ENCODE peak calls at places on chromosomes 3 and 15, in ten cellular contexts. One of them, this sample, is unnamed. For H3K4me1, the result is how much of the 10 kb centered on the place peaks cover.

GRCh38 chr15:42068601-42069000 is 25.8 kb downstream of the PLA2G4D start:
- DNase-seq in cardiac muscle cell: no peak
- DNase-seq in small intestine: no peak
- DNase-seq in right cardiac atrium: no peak
- DNase-seq in SJSA1: no peak
- DNase-seq in esophagus squamous epithelium: no peak
- DNase-seq in PC-3: no peak
- DNase-seq in uterus: no peak
- DNase-seq in left ventricle myocardium inferior: no peak
- DNase-seq in iPS DF 6.9: no peak
- DNase-seq in this sample: no peak

GRCh38 chr3:16509721-16510619 is 3.5 kb downstream of the RFTN1 start:
- DNase-seq in cardiac muscle cell: peak
- DNase-seq in small intestine: no peak
- DNase-seq in right cardiac atrium: no peak
- DNase-seq in SJSA1: no peak
- DNase-seq in esophagus squamous epithelium: no peak
- DNase-seq in PC-3: no peak
- DNase-seq in uterus: no peak
- DNase-seq in left ventricle myocardium inferior: no peak
- DNase-seq in iPS DF 6.9: no peak
- DNase-seq in this sample: no peak

GRCh38 chr15:78934063-78935023 is 10.5 kb downstream of the CTSH start:
- DNase-seq in cardiac muscle cell: no peak
- DNase-seq in small intestine: no peak
- DNase-seq in right cardiac atrium: peak
- DNase-seq in SJSA1: no peak
- DNase-seq in esophagus squamous epithelium: no peak
- DNase-seq in PC-3: no peak
- DNase-seq in uterus: no peak
- DNase-seq in left ventricle myocardium inferior: no peak
- DNase-seq in iPS DF 6.9: no peak
- DNase-seq in this sample: peak

GRCh38 chr3:169324454-169324789 is 339.1 kb downstream of the MECOM start:
- DNase-seq in cardiac muscle cell: no peak
- DNase-seq in small intestine: no peak
- DNase-seq in right cardiac atrium: no peak
- DNase-seq in SJSA1: no peak
- DNase-seq in esophagus squamous epithelium: no peak
- DNase-seq in PC-3: no peak
- DNase-seq in uterus: no peak
- DNase-seq in left ventricle myocardium inferior: no peak
- DNase-seq in iPS DF 6.9: no peak
- DNase-seq in this sample: no peak

GRCh38 chr3:172104471-172105072 is 65.2 kb downstream of the FNDC3B start:
- DNase-seq in cardiac muscle cell: peak
- DNase-seq in small intestine: no peak
- DNase-seq in right cardiac atrium: peak
- DNase-seq in SJSA1: no peak
- DNase-seq in esophagus squamous epithelium: no peak
- DNase-seq in PC-3: no peak
- DNase-seq in uterus: no peak
- DNase-seq in left ventricle myocardium inferior: no peak
- DNase-seq in iPS DF 6.9: peak
- DNase-seq in this sample: no peak

GRCh38 chr15:31758126-31758525 is 272.2 kb upstream of the CHRNA7 start:
- DNase-seq in cardiac muscle cell: no peak
- DNase-seq in small intestine: peak
- DNase-seq in right cardiac atrium: peak
- DNase-seq in SJSA1: peak
- DNase-seq in esophagus squamous epithelium: no peak
- DNase-seq in PC-3: peak
- DNase-seq in uterus: no peak
- DNase-seq in left ventricle myocardium inferior: peak
- DNase-seq in iPS DF 6.9: no peak
- DNase-seq in this sample: no peak

GRCh38 chr15:64678126-64678819 is 97.1 kb downstream of the RBPMS2 start:
- DNase-seq in cardiac muscle cell: no peak
- DNase-seq in small intestine: no peak
- DNase-seq in right cardiac atrium: no peak
- DNase-seq in SJSA1: no peak
- DNase-seq in esophagus squamous epithelium: no peak
- DNase-seq in PC-3: no peak
- DNase-seq in uterus: no peak
- DNase-seq in left ventricle myocardium inferior: no peak
- DNase-seq in iPS DF 6.9: no peak
- DNase-seq in this sample: no peak

GRCh38 chr3:177377166-177377565 is 179.9 kb upstream of the TBL1XR1 start:
- DNase-seq in cardiac muscle cell: no peak
- DNase-seq in small intestine: no peak
- DNase-seq in right cardiac atrium: no peak
- DNase-seq in SJSA1: no peak
- DNase-seq in esophagus squamous epithelium: no peak
- DNase-seq in PC-3: peak
- DNase-seq in uterus: no peak
- DNase-seq in left ventricle myocardium inferior: no peak
- DNase-seq in iPS DF 6.9: no peak
- DNase-seq in this sample: no peak

GRCh38 chr3:195094211-195094921 is 176.6 kb downstream of the XXYLT1 start:
- DNase-seq in cardiac muscle cell: no peak
- DNase-seq in small intestine: no peak
- DNase-seq in right cardiac atrium: peak
- DNase-seq in SJSA1: no peak
- DNase-seq in esophagus squamous epithelium: no peak
- DNase-seq in PC-3: no peak
- DNase-seq in uterus: no peak
- DNase-seq in left ventricle myocardium inferior: peak
- DNase-seq in iPS DF 6.9: no peak
- DNase-seq in this sample: peak

GRCh38 chr3:13280122-13280790 is 139.9 kb downstream of the NUP210 start:
- DNase-seq in cardiac muscle cell: no peak
- DNase-seq in small intestine: no peak
- DNase-seq in right cardiac atrium: no peak
- DNase-seq in SJSA1: no peak
- DNase-seq in esophagus squamous epithelium: no peak
- DNase-seq in PC-3: no peak
- DNase-seq in uterus: no peak
- DNase-seq in left ventricle myocardium inferior: no peak
- DNase-seq in iPS DF 6.9: no peak
- DNase-seq in this sample: no peak

GRCh38 chr3:159950156-159950898 is 38.3 kb upstream of the IL12A start:
- DNase-seq in cardiac muscle cell: no peak
- DNase-seq in small intestine: no peak
- DNase-seq in right cardiac atrium: no peak
- DNase-seq in SJSA1: no peak
- DNase-seq in esophagus squamous epithelium: no peak
- DNase-seq in PC-3: no peak
- DNase-seq in uterus: no peak
- DNase-seq in left ventricle myocardium inferior: no peak
- DNase-seq in iPS DF 6.9: no peak
- DNase-seq in this sample: no peak

GRCh38 chr15:67098768-67099282 is 33.4 kb downstream of the SMAD3 start:
- DNase-seq in cardiac muscle cell: no peak
- DNase-seq in small intestine: no peak
- DNase-seq in right cardiac atrium: no peak
- DNase-seq in SJSA1: no peak
- DNase-seq in esophagus squamous epithelium: no peak
- DNase-seq in PC-3: no peak
- DNase-seq in uterus: no peak
- DNase-seq in left ventricle myocardium inferior: no peak
- DNase-seq in iPS DF 6.9: no peak
- DNase-seq in this sample: no peak
- H3K4me1 ChIP-seq in cardiac muscle cell: under half
- H3K4me1 ChIP-seq in small intestine: under half
- H3K4me1 ChIP-seq in right cardiac atrium: under half
- H3K4me1 ChIP-seq in SJSA1: half or more
- H3K4me1 ChIP-seq in esophagus squamous epithelium: under half
- H3K4me1 ChIP-seq in PC-3: under half
- H3K4me1 ChIP-seq in uterus: under half
- H3K4me1 ChIP-seq in left ventricle myocardium inferior: half or more
- H3K4me1 ChIP-seq in iPS DF 6.9: under half
- H3K4me1 ChIP-seq in this sample: under half

GRCh38 chr3:122797291-122797690 is 2.4 kb downstream of the SLC49A4 start:
- DNase-seq in cardiac muscle cell: no peak
- DNase-seq in small intestine: peak
- DNase-seq in right cardiac atrium: no peak
- DNase-seq in SJSA1: no peak
- DNase-seq in esophagus squamous epithelium: no peak
- DNase-seq in PC-3: peak
- DNase-seq in uterus: no peak
- DNase-seq in left ventricle myocardium inferior: no peak
- DNase-seq in iPS DF 6.9: no peak
- DNase-seq in this sample: no peak

GRCh38 chr3:122795674-122795969 is 753 bp downstream of the SLC49A4 start:
- DNase-seq in cardiac muscle cell: no peak
- DNase-seq in small intestine: peak
- DNase-seq in right cardiac atrium: peak
- DNase-seq in SJSA1: no peak
- DNase-seq in esophagus squamous epithelium: no peak
- DNase-seq in PC-3: no peak
- DNase-seq in uterus: no peak
- DNase-seq in left ventricle myocardium inferior: no peak
- DNase-seq in iPS DF 6.9: no peak
- DNase-seq in this sample: no peak

GRCh38 chr3:122793568-122794416 is at the start of gene HSPBAP1:
- DNase-seq in cardiac muscle cell: peak
- DNase-seq in small intestine: peak
- DNase-seq in right cardiac atrium: peak
- DNase-seq in SJSA1: peak
- DNase-seq in esophagus squamous epithelium: no peak
- DNase-seq in PC-3: peak
- DNase-seq in uterus: peak
- DNase-seq in left ventricle myocardium inferior: peak
- DNase-seq in iPS DF 6.9: peak
- DNase-seq in this sample: peak

GRCh38 chr3:122794779-122795673 is at the start of gene SLC49A4:
- DNase-seq in cardiac muscle cell: peak
- DNase-seq in small intestine: peak
- DNase-seq in right cardiac atrium: peak
- DNase-seq in SJSA1: peak
- DNase-seq in esophagus squamous epithelium: no peak
- DNase-seq in PC-3: peak
- DNase-seq in uterus: peak
- DNase-seq in left ventricle myocardium inferior: peak
- DNase-seq in iPS DF 6.9: peak
- DNase-seq in this sample: peak

GRCh38 chr3:122794483-122794778 is 438 bp upstream of the SLC49A4 start:
- DNase-seq in cardiac muscle cell: no peak
- DNase-seq in small intestine: no peak
- DNase-seq in right cardiac atrium: no peak
- DNase-seq in SJSA1: peak
- DNase-seq in esophagus squamous epithelium: no peak
- DNase-seq in PC-3: no peak
- DNase-seq in uterus: no peak
- DNase-seq in left ventricle myocardium inferior: no peak
- DNase-seq in iPS DF 6.9: no peak
- DNase-seq in this sample: no peak
- H3K4me1 ChIP-seq in cardiac muscle cell: under half
- H3K4me1 ChIP-seq in small intestine: under half
- H3K4me1 ChIP-seq in right cardiac atrium: under half
- H3K4me1 ChIP-seq in SJSA1: under half
- H3K4me1 ChIP-seq in esophagus squamous epithelium: under half
- H3K4me1 ChIP-seq in PC-3: under half
- H3K4me1 ChIP-seq in uterus: under half
- H3K4me1 ChIP-seq in left ventricle myocardium inferior: under half
- H3K4me1 ChIP-seq in iPS DF 6.9: under half
- H3K4me1 ChIP-seq in this sample: under half

GRCh38 chr3:129003578-129004112 is 2.5 kb downstream of the EFCC1 start:
- DNase-seq in cardiac muscle cell: peak
- DNase-seq in small intestine: peak
- DNase-seq in right cardiac atrium: peak
- DNase-seq in SJSA1: no peak
- DNase-seq in esophagus squamous epithelium: no peak
- DNase-seq in PC-3: peak
- DNase-seq in uterus: no peak
- DNase-seq in left ventricle myocardium inferior: no peak
- DNase-seq in iPS DF 6.9: no peak
- DNase-seq in this sample: no peak
- H3K4me1 ChIP-seq in cardiac muscle cell: under half
- H3K4me1 ChIP-seq in small intestine: under half
- H3K4me1 ChIP-seq in right cardiac atrium: under half
- H3K4me1 ChIP-seq in SJSA1: under half
- H3K4me1 ChIP-seq in esophagus squamous epithelium: under half
- H3K4me1 ChIP-seq in PC-3: under half
- H3K4me1 ChIP-seq in uterus: under half
- H3K4me1 ChIP-seq in left ventricle myocardium inferior: half or more
- H3K4me1 ChIP-seq in iPS DF 6.9: under half
- H3K4me1 ChIP-seq in this sample: under half

GRCh38 chr3:45994661-45995369 is 809 bp downstream of the FYCO1 start:
- DNase-seq in cardiac muscle cell: no peak
- DNase-seq in small intestine: peak
- DNase-seq in right cardiac atrium: peak
- DNase-seq in SJSA1: no peak
- DNase-seq in esophagus squamous epithelium: no peak
- DNase-seq in PC-3: peak
- DNase-seq in uterus: peak
- DNase-seq in left ventricle myocardium inferior: no peak
- DNase-seq in iPS DF 6.9: no peak
- DNase-seq in this sample: no peak

GRCh38 chr3:45992133-45992729 is 3.4 kb downstream of the FYCO1 start:
- DNase-seq in cardiac muscle cell: no peak
- DNase-seq in small intestine: no peak
- DNase-seq in right cardiac atrium: no peak
- DNase-seq in SJSA1: no peak
- DNase-seq in esophagus squamous epithelium: no peak
- DNase-seq in PC-3: no peak
- DNase-seq in uterus: no peak
- DNase-seq in left ventricle myocardium inferior: peak
- DNase-seq in iPS DF 6.9: no peak
- DNase-seq in this sample: peak

GRCh38 chr3:45991341-45991740 is 4.3 kb downstream of the FYCO1 start:
- DNase-seq in cardiac muscle cell: no peak
- DNase-seq in small intestine: no peak
- DNase-seq in right cardiac atrium: no peak
- DNase-seq in SJSA1: no peak
- DNase-seq in esophagus squamous epithelium: no peak
- DNase-seq in PC-3: no peak
- DNase-seq in uterus: no peak
- DNase-seq in left ventricle myocardium inferior: peak
- DNase-seq in iPS DF 6.9: no peak
- DNase-seq in this sample: no peak

GRCh38 chr3:45993421-45994027 is 2.1 kb downstream of the FYCO1 start:
- DNase-seq in cardiac muscle cell: no peak
- DNase-seq in small intestine: peak
- DNase-seq in right cardiac atrium: no peak
- DNase-seq in SJSA1: no peak
- DNase-seq in esophagus squamous epithelium: no peak
- DNase-seq in PC-3: peak
- DNase-seq in uterus: no peak
- DNase-seq in left ventricle myocardium inferior: no peak
- DNase-seq in iPS DF 6.9: no peak
- DNase-seq in this sample: no peak

GRCh38 chr3:45992820-45993219 is 2.8 kb downstream of the FYCO1 start:
- DNase-seq in cardiac muscle cell: no peak
- DNase-seq in small intestine: peak
- DNase-seq in right cardiac atrium: no peak
- DNase-seq in SJSA1: peak
- DNase-seq in esophagus squamous epithelium: no peak
- DNase-seq in PC-3: no peak
- DNase-seq in uterus: no peak
- DNase-seq in left ventricle myocardium inferior: no peak
- DNase-seq in iPS DF 6.9: no peak
- DNase-seq in this sample: no peak
- H3K4me1 ChIP-seq in cardiac muscle cell: half or more
- H3K4me1 ChIP-seq in small intestine: under half
- H3K4me1 ChIP-seq in right cardiac atrium: under half
- H3K4me1 ChIP-seq in SJSA1: under half
- H3K4me1 ChIP-seq in esophagus squamous epithelium: under half
- H3K4me1 ChIP-seq in PC-3: under half
- H3K4me1 ChIP-seq in uterus: under half
- H3K4me1 ChIP-seq in left ventricle myocardium inferior: half or more
- H3K4me1 ChIP-seq in iPS DF 6.9: under half
- H3K4me1 ChIP-seq in this sample: under half

GRCh38 chr15:84750583-84751092 is 2.2 kb downstream of the ZNF592 start:
- DNase-seq in cardiac muscle cell: no peak
- DNase-seq in small intestine: no peak
- DNase-seq in right cardiac atrium: no peak
- DNase-seq in SJSA1: no peak
- DNase-seq in esophagus squamous epithelium: no peak
- DNase-seq in PC-3: no peak
- DNase-seq in uterus: no peak
- DNase-seq in left ventricle myocardium inferior: no peak
- DNase-seq in iPS DF 6.9: no peak
- DNase-seq in this sample: peak
- H3K4me1 ChIP-seq in cardiac muscle cell: under half
- H3K4me1 ChIP-seq in small intestine: under half
- H3K4me1 ChIP-seq in right cardiac atrium: under half
- H3K4me1 ChIP-seq in SJSA1: under half
- H3K4me1 ChIP-seq in esophagus squamous epithelium: under half
- H3K4me1 ChIP-seq in PC-3: under half
- H3K4me1 ChIP-seq in uterus: under half
- H3K4me1 ChIP-seq in left ventricle myocardium inferior: half or more
- H3K4me1 ChIP-seq in iPS DF 6.9: under half
- H3K4me1 ChIP-seq in this sample: under half